ENCODE peak calls at places on chromosome 21, in five cellular contexts. U is BJ; H is cardiac fibroblast; R is fibroblast of mammary gland; D is CD8-positive, alpha-beta T cell. I is an unnamed sample.

GRCh38 chr21:14403681-14404318 is 20.9 kb upstream of the HSPA13 start:
- DNase-seq in D (no peak), H (peak), R (peak), U (no peak), I (no peak)

GRCh38 chr21:38244407-38244787 is 12.4 kb upstream of the KCNJ15 start:
- DNase-seq in R (no peak), H (no peak), U (no peak), D (no peak), I (no peak)

GRCh38 chr21:35716886-35717285 is 343.4 kb downstream of the SETD4 start:
- DNase-seq in D (no peak), U (no peak), H (no peak), R (no peak), I (no peak)

GRCh38 chr21:42654179-42654912 is 925 bp downstream of the PDE9A start:
- DNase-seq in D (peak), U (no peak), H (no peak), R (no peak), I (no peak)

GRCh38 chr21:36297938-36298572 is 21.9 kb upstream of the MORC3 start:
- DNase-seq in D (peak), R (no peak), H (no peak), U (no peak), I (peak)

GRCh38 chr21:28605138-28605537 is 387.5 kb downstream of the LTN1 start:
- DNase-seq in D (no peak), R (no peak), U (no peak), H (no peak), I (no peak)

GRCh38 chr21:14736162-14736561 is 190.0 kb upstream of the SAMSN1 start:
- DNase-seq in H (no peak), R (no peak), D (no peak), U (no peak), I (no peak)

GRCh38 chr21:39452207-39452964 is 616 bp downstream of the SH3BGR start:
- DNase-seq in H (peak), R (peak), U (peak), D (no peak), I (no peak)

GRCh38 chr21:31180256-31181088 is 142.2 kb upstream of the KRTAP19-8 start:
- DNase-seq in H (peak), R (peak), D (no peak), U (no peak), I (no peak)
- TF ChIP-seq CTCF in H (peak), R (peak), D (peak), U (peak), I (peak)

GRCh38 chr21:34582506-34583150 is 32.3 kb downstream of the RCAN1 start:
- DNase-seq in U (no peak), D (no peak), H (peak), R (peak), I (no peak)
- TF ChIP-seq CTCF in U (peak), D (no peak), H (peak), R (peak), I (no peak)

GRCh38 chr21:44846201-44846484 is 27.3 kb downstream of the PTTG1IP start:
- DNase-seq in D (no peak), R (no peak), H (no peak), U (no peak), I (no peak)

GRCh38 chr21:44844256-44844655 is 26.4 kb upstream of the SUMO3 start:
- DNase-seq in R (no peak), D (no peak), U (no peak), H (no peak), I (no peak)

GRCh38 chr21:44846485-44847260 is 26.8 kb downstream of the PTTG1IP start:
- DNase-seq in U (no peak), D (peak), H (peak), R (peak), I (no peak)

GRCh38 chr21:44847261-44848056 is 26.0 kb downstream of the PTTG1IP start:
- DNase-seq in R (no peak), U (no peak), D (no peak), H (no peak), I (no peak)

GRCh38 chr21:44845418-44846200 is 27.7 kb upstream of the SUMO3 start:
- DNase-seq in R (peak), U (no peak), D (peak), H (peak), I (peak)
- TF ChIP-seq CTCF in R (peak), U (peak), D (no peak), H (peak), I (no peak)

GRCh38 chr21:20874202-20874601 is 124.0 kb upstream of the NCAM2 start:
- DNase-seq in D (no peak), H (no peak), R (no peak), U (no peak), I (no peak)
- TF ChIP-seq CTCF in D (no peak), H (no peak), R (no peak), U (no peak), I (no peak)

I was measured in natural killer cell.